ENCODE peak calls at places on chromosomes 4 and X, in six cellular contexts. One of them, this sample, is unnamed.
A peak's percentile ranks its signal among the peaks of the same experiment; 100 is the strongest.

GRCh38 chr4:21593268-21594002 is 355.1 kb downstream of the KCNIP4 start:
- DNase-seq in GM10248: no peak
- DNase-seq in activated T-helper 1 cell treated with anti-CD3 and anti-CD28 coated beads, Interleukin-12 subunit alpha, Interleukin-12 subunit beta, Interleukin-2, Interleukin-4 antibody, amounts not matched to agents 30 ng/mL and 10 ng/mL and 1 ng/mL, durations not matched to agents 14 hours and 24 hours and 36 hours: no peak
- DNase-seq in cardiac muscle cell: no peak
- DNase-seq in NCI-H345: no peak
- DNase-seq in trophoblast cell: no peak
- DNase-seq in this sample: no peak

GRCh38 chr4:79015406-79015805 is 76.2 kb upstream of the PAQR3 start:
- DNase-seq in GM10248: no peak
- DNase-seq in activated T-helper 1 cell treated with anti-CD3 and anti-CD28 coated beads, Interleukin-12 subunit alpha, Interleukin-12 subunit beta, Interleukin-2, Interleukin-4 antibody, amounts not matched to agents 30 ng/mL and 10 ng/mL and 1 ng/mL, durations not matched to agents 14 hours and 24 hours and 36 hours: no peak
- DNase-seq in cardiac muscle cell: no peak
- DNase-seq in NCI-H345: no peak
- DNase-seq in trophoblast cell: no peak
- DNase-seq in this sample: no peak

GRCh38 chr4:177640864-177641263 is 198.6 kb upstream of the AGA start:
- DNase-seq in GM10248: no peak
- DNase-seq in activated T-helper 1 cell treated with anti-CD3 and anti-CD28 coated beads, Interleukin-12 subunit alpha, Interleukin-12 subunit beta, Interleukin-2, Interleukin-4 antibody, amounts not matched to agents 30 ng/mL and 10 ng/mL and 1 ng/mL, durations not matched to agents 14 hours and 24 hours and 36 hours: no peak
- DNase-seq in cardiac muscle cell: no peak
- DNase-seq in NCI-H345: no peak
- DNase-seq in trophoblast cell: no peak
- DNase-seq in this sample: no peak

GRCh38 chrX:19174401-19175025 is 52.2 kb upstream of the ADGRG2 start:
- DNase-seq in GM10248: no peak
- DNase-seq in activated T-helper 1 cell treated with anti-CD3 and anti-CD28 coated beads, Interleukin-12 subunit alpha, Interleukin-12 subunit beta, Interleukin-2, Interleukin-4 antibody, amounts not matched to agents 30 ng/mL and 10 ng/mL and 1 ng/mL, durations not matched to agents 14 hours and 24 hours and 36 hours: no peak
- DNase-seq in cardiac muscle cell: no peak
- DNase-seq in NCI-H345: no peak
- DNase-seq in trophoblast cell: no peak
- DNase-seq in this sample: no peak

GRCh38 chr4:52244773-52245360 is 193.8 kb downstream of the SPATA18 start:
- DNase-seq in GM10248: no peak
- DNase-seq in activated T-helper 1 cell treated with anti-CD3 and anti-CD28 coated beads, Interleukin-12 subunit alpha, Interleukin-12 subunit beta, Interleukin-2, Interleukin-4 antibody, amounts not matched to agents 30 ng/mL and 10 ng/mL and 1 ng/mL, durations not matched to agents 14 hours and 24 hours and 36 hours: no peak
- DNase-seq in cardiac muscle cell: no peak
- DNase-seq in NCI-H345: peak; percentile 65
- DNase-seq in trophoblast cell: no peak
- DNase-seq in this sample: no peak

GRCh38 chr4:4666187-4666586 is 124.3 kb upstream of the STX18 start:
- DNase-seq in GM10248: no peak
- DNase-seq in activated T-helper 1 cell treated with anti-CD3 and anti-CD28 coated beads, Interleukin-12 subunit alpha, Interleukin-12 subunit beta, Interleukin-2, Interleukin-4 antibody, amounts not matched to agents 30 ng/mL and 10 ng/mL and 1 ng/mL, durations not matched to agents 14 hours and 24 hours and 36 hours: no peak
- DNase-seq in cardiac muscle cell: no peak
- DNase-seq in NCI-H345: no peak
- DNase-seq in trophoblast cell: no peak
- DNase-seq in this sample: no peak

GRCh38 chrX:54825716-54826428 is 18.3 kb downstream of the MAGED2 start:
- DNase-seq in GM10248: no peak
- DNase-seq in activated T-helper 1 cell treated with anti-CD3 and anti-CD28 coated beads, Interleukin-12 subunit alpha, Interleukin-12 subunit beta, Interleukin-2, Interleukin-4 antibody, amounts not matched to agents 30 ng/mL and 10 ng/mL and 1 ng/mL, durations not matched to agents 14 hours and 24 hours and 36 hours: no peak
- DNase-seq in cardiac muscle cell: no peak
- DNase-seq in NCI-H345: no peak
- DNase-seq in trophoblast cell: peak; percentile 44
- DNase-seq in this sample: no peak

GRCh38 chr4:4564522-4564921 is 22.7 kb upstream of the STX18 start:
- DNase-seq in GM10248: no peak
- DNase-seq in activated T-helper 1 cell treated with anti-CD3 and anti-CD28 coated beads, Interleukin-12 subunit alpha, Interleukin-12 subunit beta, Interleukin-2, Interleukin-4 antibody, amounts not matched to agents 30 ng/mL and 10 ng/mL and 1 ng/mL, durations not matched to agents 14 hours and 24 hours and 36 hours: no peak
- DNase-seq in cardiac muscle cell: no peak
- DNase-seq in NCI-H345: no peak
- DNase-seq in trophoblast cell: no peak
- DNase-seq in this sample: no peak

GRCh38 chr4:113502476-113502875 is 259.1 kb downstream of the CAMK2D start:
- DNase-seq in GM10248: no peak
- DNase-seq in activated T-helper 1 cell treated with anti-CD3 and anti-CD28 coated beads, Interleukin-12 subunit alpha, Interleukin-12 subunit beta, Interleukin-2, Interleukin-4 antibody, amounts not matched to agents 30 ng/mL and 10 ng/mL and 1 ng/mL, durations not matched to agents 14 hours and 24 hours and 36 hours: no peak
- DNase-seq in cardiac muscle cell: no peak
- DNase-seq in NCI-H345: no peak
- DNase-seq in trophoblast cell: no peak
- DNase-seq in this sample: no peak

GRCh38 chr4:151643564-151643963 is 117.2 kb downstream of the GATB start:
- DNase-seq in GM10248: no peak
- DNase-seq in activated T-helper 1 cell treated with anti-CD3 and anti-CD28 coated beads, Interleukin-12 subunit alpha, Interleukin-12 subunit beta, Interleukin-2, Interleukin-4 antibody, amounts not matched to agents 30 ng/mL and 10 ng/mL and 1 ng/mL, durations not matched to agents 14 hours and 24 hours and 36 hours: no peak
- DNase-seq in cardiac muscle cell: no peak
- DNase-seq in NCI-H345: no peak
- DNase-seq in trophoblast cell: no peak
- DNase-seq in this sample: no peak